ENCODE peak calls at places on chromosome 14, in six cellular contexts. K is naive thymus-derived CD8-positive, alpha-beta T cell; N is activated B cell treated with CpG ODN at 0.5 μM for 24 hours; F is stimulated activated CD4-positive, alpha-beta T cell treated with anti-CD3 and anti-CD28 coated beads, TNF-alpha, amount 100 ng/mL, for 48 hours; Y is NCI-H187; I is activated CD8-positive, alpha-beta memory T cell treated with anti-CD3 and anti-CD28 coated beads for 4 hours. O is an unnamed sample.

GRCh38 chr14:64684091-64684490 is 20.1 kb upstream of the PLEKHG3 start:
- DNase-seq in K (no peak), N (no peak), F (no peak), Y (no peak), I (no peak), O (no peak)

GRCh38 chr14:69500096-69500495 is 15.6 kb downstream of the PLEKHD1 start:
- DNase-seq in K (no peak), N (no peak), F (no peak), Y (no peak), I (no peak), O (no peak)

GRCh38 chr14:88352299-88353097 is 29.4 kb upstream of the KCNK10 start:
- DNase-seq in K (no peak), N (no peak), F (no peak), Y (peak), I (no peak), O (no peak)

GRCh38 chr14:68089146-68089715 is 269.7 kb downstream of the RAD51B start:
- DNase-seq in K (no peak), N (no peak), F (no peak), Y (no peak), I (no peak), O (peak)

GRCh38 chr14:99315197-99315596 is 43.2 kb upstream of the BCL11B start:
- DNase-seq in K (no peak), N (no peak), F (no peak), Y (no peak), I (no peak), O (no peak)

GRCh38 chr14:65432361-65432948 is 19.9 kb downstream of the FUT8 start:
- DNase-seq in K (no peak), N (no peak), F (no peak), Y (no peak), I (no peak), O (no peak)

GRCh38 chr14:54256156-54256555 is 140.7 kb upstream of the CDKN3 start:
- DNase-seq in K (no peak), N (no peak), F (no peak), Y (no peak), I (no peak), O (no peak)

GRCh38 chr14:53953828-53954550 is 2.6 kb downstream of the BMP4 start:
- DNase-seq in K (no peak), N (no peak), F (no peak), Y (peak), I (no peak), O (no peak)

GRCh38 chr14:37198273-37198598 is 499 bp downstream of the MIPOL1 start:
- DNase-seq in K (no peak), N (no peak), F (no peak), Y (no peak), I (no peak), O (no peak)

GRCh38 chr14:70130498-70130897 is 58.3 kb downstream of the SLC8A3 start:
- DNase-seq in K (no peak), N (no peak), F (no peak), Y (peak), I (no peak), O (no peak)

GRCh38 chr14:82999802-83000201 is 1466.1 kb upstream of the SEL1L start:
- DNase-seq in K (no peak), N (no peak), F (no peak), Y (no peak), I (no peak), O (no peak)

GRCh38 chr14:95346820-95347219 is 27.1 kb upstream of the CLMN start:
- DNase-seq in K (no peak), N (no peak), F (no peak), Y (no peak), I (no peak), O (no peak)

GRCh38 chr14:36773136-36773540 is 111.5 kb downstream of the PAX9 start:
- DNase-seq in K (no peak), N (no peak), F (no peak), Y (no peak), I (no peak), O (peak)

GRCh38 chr14:97604731-97605130 is 807.5 kb downstream of the VRK1 start:
- DNase-seq in K (no peak), N (no peak), F (no peak), Y (no peak), I (no peak), O (no peak)